ENCODE peak calls at places on chromosomes 7 and 10, in seven cellular contexts. Y is A549, G is right lobe of liver, K is HCT116, Z is prostate gland, D is IMR-90, L is NB4. R is an unnamed sample.

GRCh38 chr7:954330-955238 is at the start of gene ADAP1:
- DNase-seq in L (peak), Y (peak), D (peak), Z (no peak), K (no peak), G (peak), R (no peak)

GRCh38 chr7:94170836-94171235 is 166.7 kb upstream of the BET1 start:
- DNase-seq in D (no peak), G (no peak), L (no peak), Z (no peak), Y (no peak), K (no peak), R (no peak)

GRCh38 chr7:47827321-47827720 is 120.9 kb downstream of the PKD1L1 start:
- DNase-seq in L (no peak), D (no peak), Z (no peak), K (no peak), G (no peak), Y (no peak), R (no peak)

GRCh38 chr10:680745-681144 is 8.7 kb downstream of the DIP2C start:
- DNase-seq in Y (no peak), D (no peak), K (no peak), Z (no peak), G (no peak), L (no peak), R (no peak)

GRCh38 chr7:128211626-128212025 is 29.5 kb upstream of the LEP start:
- DNase-seq in D (no peak), K (no peak), Y (no peak), G (no peak), L (no peak), Z (no peak), R (no peak)

GRCh38 chr10:78211476-78212110 is 177.9 kb downstream of the RPS24 start:
- DNase-seq in L (peak), Y (peak), K (peak), Z (peak), D (peak), G (no peak), R (no peak)

GRCh38 chr10:15436696-15437095 is 65.6 kb upstream of the FAM171A1 start:
- DNase-seq in Y (no peak), G (no peak), Z (no peak), D (peak), L (no peak), K (no peak), R (no peak)

GRCh38 chr7:67823345-67823744 is 826.7 kb downstream of the TYW1 start:
- DNase-seq in K (no peak), G (no peak), D (no peak), L (no peak), Y (no peak), Z (peak), R (no peak)

GRCh38 chr7:158030566-158030965 is 557.1 kb downstream of the PTPRN2 start:
- DNase-seq in Y (no peak), K (no peak), D (no peak), L (no peak), G (no peak), Z (no peak), R (no peak)

GRCh38 chr10:132938472-132939329 is 3.7 kb downstream of the CFAP46 start:
- DNase-seq in Y (no peak), G (peak), L (peak), Z (no peak), K (no peak), D (no peak), R (peak)

GRCh38 chr7:122485841-122486240 is 181.3 kb upstream of the FEZF1 start:
- DNase-seq in Z (no peak), G (no peak), Y (no peak), D (no peak), K (no peak), L (no peak), R (no peak)

GRCh38 chr7:121366852-121367431 is 29.2 kb downstream of the FAM3C start:
- DNase-seq in L (peak), Y (peak), K (no peak), D (peak), G (no peak), Z (no peak), R (no peak)

GRCh38 chr10:323651-324293 is 188.5 kb downstream of the ZMYND11 start:
- DNase-seq in K (peak), G (no peak), Z (no peak), Y (peak), D (peak), L (peak), R (no peak)

GRCh38 chr10:85043207-85043606 is 714.8 kb downstream of the CCSER2 start:
- DNase-seq in D (no peak), Z (no peak), K (no peak), L (no peak), G (no peak), Y (no peak), R (peak)

GRCh38 chr10:132149261-132149660 is 37.5 kb upstream of the DPYSL4 start:
- DNase-seq in K (no peak), Z (no peak), L (no peak), D (no peak), G (peak), Y (no peak), R (no peak)

GRCh38 chr7:132639983-132640382 is 63.7 kb upstream of the PLXNA4 start:
- DNase-seq in K (no peak), G (no peak), Z (no peak), L (no peak), Y (no peak), D (no peak), R (no peak)

GRCh38 chr10:102869290-102870198 is at the start of gene AS3MT:
- DNase-seq in G (peak), Z (peak), Y (peak), L (peak), D (no peak), K (no peak), R (peak)

GRCh38 chr7:127751062-127751722 is 99.2 kb downstream of the SND1 start:
- DNase-seq in L (peak), Y (no peak), G (no peak), Z (no peak), D (peak), K (no peak), R (no peak)

GRCh38 chr7:22680482-22680901 is 46.5 kb upstream of the IL6 start:
- DNase-seq in K (no peak), G (no peak), D (no peak), L (no peak), Y (no peak), Z (no peak), R (no peak)

GRCh38 chr7:41130021-41130420 is 572.9 kb downstream of the INHBA start:
- DNase-seq in D (no peak), L (no peak), K (no peak), Z (no peak), G (no peak), Y (no peak), R (no peak)

GRCh38 chr7:47941136-47941844 is 7.0 kb downstream of the PKD1L1 start:
- DNase-seq in D (peak), L (no peak), Y (no peak), K (no peak), G (no peak), Z (no peak), R (no peak)

GRCh38 chr10:29668628-29669027 is 33.9 kb upstream of the SVIL start:
- DNase-seq in K (no peak), Z (no peak), G (no peak), Y (no peak), D (peak), L (no peak), R (no peak)

GRCh38 chr7:133315332-133316040 is 62.6 kb downstream of the EXOC4 start:
- DNase-seq in D (peak), Y (no peak), G (no peak), K (no peak), L (no peak), Z (no peak), R (no peak)

GRCh38 chr7:103857435-103857834 is 132.0 kb downstream of the RELN start:
- DNase-seq in D (no peak), K (no peak), Z (no peak), Y (no peak), L (no peak), G (no peak), R (peak)

GRCh38 chr10:70785190-70785589 is at the start of gene TBATA:
- DNase-seq in D (no peak), G (no peak), Y (no peak), Z (no peak), K (no peak), L (peak), R (no peak)

GRCh38 chr10:13890617-13891541 is 304.1 kb downstream of the PRPF18 start:
- DNase-seq in L (no peak), G (no peak), K (no peak), Z (no peak), Y (no peak), D (peak), R (no peak)

GRCh38 chr7:14233026-14233897 is 243.8 kb upstream of the ETV1 start:
- DNase-seq in K (no peak), L (no peak), G (no peak), Z (no peak), D (peak), Y (no peak), R (no peak)

GRCh38 chr10:23283680-23284079 is 60.9 kb downstream of the C10orf67 start:
- DNase-seq in K (no peak), D (no peak), G (no peak), Y (no peak), L (no peak), Z (no peak), R (no peak)
- TF ChIP-seq POLR2A in K (no peak), D (no peak), G (no peak), Y (no peak), L (no peak), Z (no peak), R (no peak)

DNA sequence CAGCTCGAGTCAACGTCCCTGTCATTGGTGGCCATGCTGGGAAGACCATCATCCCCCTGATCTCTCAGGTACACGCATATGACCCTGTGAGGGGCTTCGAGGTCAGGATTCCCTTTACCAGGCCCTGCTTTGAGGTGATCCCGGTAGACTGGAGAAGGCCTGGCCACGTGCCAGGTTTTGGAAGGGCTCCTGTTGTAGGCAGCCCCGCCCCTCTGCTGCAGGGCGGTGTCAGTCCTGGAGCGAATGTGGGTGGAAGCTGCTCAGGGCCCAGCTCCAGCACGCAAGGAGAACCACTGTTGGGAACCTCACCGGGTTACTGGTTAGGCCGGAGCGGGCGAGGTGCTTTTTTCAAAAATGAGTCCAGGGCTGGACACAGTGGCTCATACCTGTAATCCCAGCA is 15.6 kb downstream of the MDH2 start:
- DNase-seq in D (no peak), Y (no peak), K (no peak), Z (peak), G (peak), L (no peak), R (no peak)
- TF ChIP-seq POLR2A in D (no peak), Y (no peak), K (no peak), Z (no peak), G (no peak), L (no peak), R (no peak)

GRCh38 chr7:100679129-100679926 is 5.8 kb downstream of the GNB2 start:
- DNase-seq in G (no peak), K (no peak), D (no peak), Y (no peak), Z (peak), L (no peak), R (no peak)

GRCh38 chr7:100677308-100678095 is 4.0 kb downstream of the GNB2 start:
- DNase-seq in L (no peak), D (no peak), K (no peak), Z (no peak), G (no peak), Y (no peak), R (no peak)

GRCh38 chr7:100679927-100680588 is 6.5 kb downstream of the GNB2 start:
- DNase-seq in L (peak), K (no peak), D (no peak), Y (no peak), G (no peak), Z (no peak), R (no peak)

GRCh38 chr7:100676501-100677306 is 3.2 kb downstream of the GNB2 start:
- DNase-seq in G (no peak), K (no peak), L (peak), Y (no peak), D (no peak), Z (no peak), R (no peak)

GRCh38 chr7:100678291-100678984 is 4.9 kb downstream of the GNB2 start:
- DNase-seq in Z (no peak), D (no peak), L (peak), Y (no peak), G (no peak), K (no peak), R (peak)
- TF ChIP-seq POLR2A in Z (no peak), D (no peak), L (peak), Y (no peak), G (no peak), K (no peak), R (peak)

GRCh38 chr7:92831716-92832622 is 4.4 kb downstream of the CDK6 start:
- DNase-seq in K (no peak), Z (no peak), Y (no peak), G (no peak), D (peak), L (peak), R (no peak)

GRCh38 chr7:92833766-92834605 is 2.4 kb downstream of the CDK6 start:
- DNase-seq in G (peak), D (peak), Z (peak), K (no peak), L (peak), Y (peak), R (no peak)

GRCh38 chr7:92834661-92835139 is 1.7 kb downstream of the CDK6 start:
- DNase-seq in Z (peak), K (no peak), G (peak), D (no peak), L (peak), Y (peak), R (no peak)

GRCh38 chr7:92832623-92833023 is 3.8 kb downstream of the CDK6 start:
- DNase-seq in G (no peak), Z (no peak), L (no peak), K (no peak), D (no peak), Y (no peak), R (no peak)

DNA sequence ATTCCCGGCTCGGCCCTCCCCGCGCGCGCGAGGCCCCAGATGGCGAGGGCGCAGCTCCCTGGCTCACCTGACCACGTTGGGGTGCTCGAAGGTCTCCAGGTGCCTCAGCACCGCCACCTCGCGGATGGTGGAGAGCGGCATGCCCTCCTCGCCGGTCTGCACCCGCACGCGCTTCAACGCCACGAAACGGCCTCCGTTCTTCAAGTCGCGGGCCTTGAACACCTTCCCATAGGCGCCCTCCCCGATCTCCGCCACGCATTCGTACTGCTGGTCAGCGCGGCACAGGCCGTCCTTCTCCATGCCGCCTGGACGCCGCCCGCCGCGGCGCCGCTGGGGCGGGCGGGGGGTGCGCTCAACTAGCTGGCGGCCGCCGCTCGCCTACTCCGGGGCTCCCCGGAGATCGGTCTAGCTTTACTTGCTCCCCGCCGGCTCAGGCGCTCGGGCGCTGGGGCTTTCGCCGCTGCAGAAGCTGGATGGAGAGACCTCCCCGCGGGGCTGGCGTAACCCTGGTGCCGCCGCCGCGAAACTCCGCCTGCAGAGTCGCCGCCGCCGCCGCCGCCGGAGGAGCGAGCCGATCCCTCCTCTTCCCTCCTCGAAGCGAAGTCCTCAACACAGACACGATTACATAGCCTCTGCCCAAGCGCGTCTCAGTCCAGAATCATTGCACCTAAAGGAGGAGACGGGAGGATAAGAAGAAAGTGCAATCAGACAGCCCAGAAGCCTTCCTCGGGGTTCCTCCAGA is 3.2 kb downstream of the CDK6 start:
- DNase-seq in D (peak), G (peak), K (peak), Z (peak), L (peak), Y (peak), R (peak)
- TF ChIP-seq POLR2A in D (peak), G (no peak), K (no peak), Z (peak), L (no peak), Y (no peak), R (no peak)

GRCh38 chr10:73495226-73495883 is 469 bp downstream of the PPP3CB start:
- DNase-seq in Y (peak), Z (peak), L (peak), K (peak), D (peak), G (peak), R (peak)
- TF ChIP-seq POLR2A in Y (peak), Z (peak), L (peak), K (peak), D (peak), G (peak), R (peak)

GRCh38 chr10:123391275-123392028 is 237.2 kb downstream of the BUB3 start:
- DNase-seq in K (no peak), L (no peak), Y (no peak), G (no peak), D (no peak), Z (no peak), R (no peak)
- TF ChIP-seq POLR2A in K (no peak), L (no peak), Y (no peak), G (no peak), D (no peak), Z (no peak), R (no peak)